ENCODE peak calls at places on chromosomes 4 and X, in four cellular contexts. S is GM12878, Z is K562, A is HL-60. X is an unnamed sample.

GRCh38 chrX:31314921-31315320 is 243.1 kb upstream of the FTHL17 start:
- DNase-seq in S (no peak), Z (no peak), A (no peak), X (no peak)

GRCh38 chr4:25915359-25915716 is 1.3 kb downstream of the SMIM20 start:
- DNase-seq in S (no peak), Z (peak), A (no peak), X (no peak)

GRCh38 chr4:81504685-81505598 is 33.2 kb upstream of the RASGEF1B start:
- DNase-seq in S (no peak), Z (no peak), A (no peak), X (no peak)

GRCh38 chrX:130654409-130654970 is 248.5 kb downstream of the ENOX2 start:
- DNase-seq in S (no peak), Z (no peak), A (no peak), X (no peak)

GRCh38 chr4:1511441-1512041 is 105.3 kb upstream of the NKX1-1 start:
- DNase-seq in S (no peak), Z (peak), A (no peak), X (no peak)

GRCh38 chr4:119135721-119136121 is at the start of gene MYOZ2:
- DNase-seq in S (no peak), Z (no peak), A (no peak), X (no peak)

GRCh38 chr4:4852591-4853362 is 6.7 kb upstream of the MSX1 start:
- DNase-seq in S (no peak), Z (peak), A (no peak), X (no peak)

GRCh38 chrX:141468940-141469339 is 115.6 kb downstream of the SPANXA1 start:
- DNase-seq in S (no peak), Z (no peak), A (no peak), X (no peak)

GRCh38 chr4:141912831-141913230 is 276.4 kb downstream of the IL15 start:
- DNase-seq in S (no peak), Z (peak), A (no peak), X (no peak)

GRCh38 chr4:114250439-114250891 is 271.0 kb upstream of the ARSJ start:
- DNase-seq in S (no peak), Z (no peak), A (no peak), X (no peak)

GRCh38 chr4:148056879-148057278 is 325.0 kb downstream of the ARHGAP10 start:
- DNase-seq in S (peak), Z (peak), A (peak), X (peak)

GRCh38 chr4:176149680-176150079 is 45.7 kb downstream of the SPATA4 start:
- DNase-seq in S (no peak), Z (no peak), A (no peak), X (no peak)

GRCh38 chrX:153722704-153723350 is 1.4 kb downstream of the BCAP31 start:
- DNase-seq in S (no peak), Z (no peak), A (peak), X (no peak)

GRCh38 chrX:48508400-48509244 is at the start of gene PORCN:
- DNase-seq in S (peak), Z (peak), A (no peak), X (peak)
- TF ChIP-seq SPI1 in S (no peak), Z (no peak), A (no peak), X (no peak)

GRCh38 chrX:49177338-49177833 is 5.7 kb downstream of the PLP2 start:
- DNase-seq in S (no peak), Z (no peak), A (no peak), X (no peak)
- TF ChIP-seq SPI1 in S (no peak), Z (no peak), A (no peak), X (no peak)

DNA sequence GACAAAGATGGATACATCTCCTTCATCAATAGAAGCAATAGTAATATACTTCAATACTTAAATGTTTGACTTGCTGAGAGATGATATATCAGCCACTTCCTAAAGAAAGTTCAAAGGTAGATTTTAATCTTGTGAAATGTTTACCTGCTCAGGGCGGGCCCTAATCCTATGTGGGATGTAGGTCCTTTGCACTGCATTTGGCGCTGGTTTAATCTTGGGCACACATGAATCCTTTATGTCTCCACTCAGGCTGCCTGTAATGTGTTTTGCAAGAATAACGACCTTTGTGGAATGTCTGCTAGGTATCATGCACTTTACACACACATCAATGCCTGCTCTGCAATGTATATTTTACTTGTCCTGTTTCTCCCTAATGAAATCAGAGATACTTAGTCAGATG is 368.7 kb downstream of the GBA3 start:
- DNase-seq in S (no peak), Z (no peak), A (no peak), X (no peak)
- TF ChIP-seq SPI1 in S (no peak), Z (no peak), A (no peak), X (no peak)

DNA sequence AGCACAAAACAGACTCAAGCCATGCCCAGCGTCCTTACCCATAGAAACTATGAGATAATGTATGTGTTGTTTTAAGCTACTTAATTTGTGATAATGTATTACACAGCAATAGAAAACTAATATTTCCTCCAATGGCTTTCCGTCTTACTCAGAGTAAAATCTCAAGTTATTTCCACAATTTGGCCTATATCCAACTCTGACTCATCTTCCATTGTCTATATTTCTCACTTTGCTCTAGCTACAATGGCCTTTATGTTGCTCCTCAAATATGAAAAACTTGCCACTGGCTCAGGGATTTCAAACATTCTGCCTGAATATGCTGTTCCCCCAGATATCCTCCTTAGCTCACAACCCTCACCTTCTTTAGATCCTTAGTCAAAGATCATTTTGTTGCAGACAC is 31.6 kb downstream of the IQCM start:
- DNase-seq in S (no peak), Z (no peak), A (no peak), X (no peak)
- TF ChIP-seq SPI1 in S (no peak), Z (no peak), A (no peak), X (no peak)

GRCh38 chrX:17773221-17773876 is 36.1 kb downstream of the SCML1 start:
- DNase-seq in S (no peak), Z (no peak), A (no peak), X (no peak)

GRCh38 chrX:17769701-17770269 is 32.5 kb downstream of the SCML1 start:
- DNase-seq in S (no peak), Z (no peak), A (no peak), X (no peak)

GRCh38 chrX:17774053-17774452 is 36.8 kb downstream of the SCML1 start:
- DNase-seq in S (no peak), Z (no peak), A (no peak), X (no peak)

GRCh38 chrX:17768997-17769396 is 31.7 kb downstream of the SCML1 start:
- DNase-seq in S (no peak), Z (no peak), A (no peak), X (no peak)
- TF ChIP-seq SPI1 in S (no peak), Z (no peak), A (no peak), X (no peak)